ENCODE peak calls at places on chromosomes 1 and 21, in ten cellular contexts. One of them, this sample, is unnamed.
A peak's percentile ranks its signal among the peaks of the same experiment; 100 is the strongest.

GRCh38 chr21:36320421-36321324 is 676 bp downstream of the MORC3 start:
- DNase-seq in cardiac fibroblast: peak; percentile 67
- DNase-seq in mammary epithelial cell: peak; percentile 88
- DNase-seq in HCT116: peak; percentile 28
- DNase-seq in AG04449: no peak
- DNase-seq in kidney: peak; percentile 92
- DNase-seq in neural progenitor cell: no peak
- DNase-seq in fibroblast of pulmonary artery: peak; percentile 64
- DNase-seq in GM06990: no peak
- DNase-seq in heart left ventricle: peak; percentile 79
- DNase-seq in this sample: peak; percentile 73

GRCh38 chr21:26107439-26107838 is 63.1 kb downstream of the APP start:
- DNase-seq in cardiac fibroblast: no peak
- DNase-seq in mammary epithelial cell: no peak
- DNase-seq in HCT116: no peak
- DNase-seq in AG04449: no peak
- DNase-seq in kidney: no peak
- DNase-seq in neural progenitor cell: no peak
- DNase-seq in fibroblast of pulmonary artery: no peak
- DNase-seq in GM06990: no peak
- DNase-seq in heart left ventricle: no peak
- DNase-seq in this sample: no peak

GRCh38 chr1:151540982-151541377 is 871 bp downstream of the TUFT1 start:
- DNase-seq in cardiac fibroblast: no peak
- DNase-seq in mammary epithelial cell: peak; percentile 18
- DNase-seq in HCT116: no peak
- DNase-seq in AG04449: no peak
- DNase-seq in kidney: no peak
- DNase-seq in neural progenitor cell: peak; percentile 63
- DNase-seq in fibroblast of pulmonary artery: no peak
- DNase-seq in GM06990: no peak
- DNase-seq in heart left ventricle: no peak
- DNase-seq in this sample: peak; percentile 26

GRCh38 chr1:86757272-86757984 is 53.1 kb downstream of the SH3GLB1 start:
- DNase-seq in cardiac fibroblast: peak; percentile 65
- DNase-seq in mammary epithelial cell: peak; percentile 41
- DNase-seq in HCT116: no peak
- DNase-seq in AG04449: no peak
- DNase-seq in kidney: no peak
- DNase-seq in neural progenitor cell: no peak
- DNase-seq in fibroblast of pulmonary artery: peak; percentile 93
- DNase-seq in GM06990: no peak
- DNase-seq in heart left ventricle: no peak
- DNase-seq in this sample: peak; percentile 88

GRCh38 chr1:24327886-24328285 is 8.7 kb downstream of the GRHL3 start:
- DNase-seq in cardiac fibroblast: no peak
- DNase-seq in mammary epithelial cell: peak; percentile 69
- DNase-seq in HCT116: no peak
- DNase-seq in AG04449: no peak
- DNase-seq in kidney: no peak
- DNase-seq in neural progenitor cell: no peak
- DNase-seq in fibroblast of pulmonary artery: no peak
- DNase-seq in GM06990: no peak
- DNase-seq in heart left ventricle: no peak
- DNase-seq in this sample: no peak

GRCh38 chr1:169925505-169926482 is 32.1 kb upstream of the SCYL3 start:
- DNase-seq in cardiac fibroblast: no peak
- DNase-seq in mammary epithelial cell: peak; percentile 48
- DNase-seq in HCT116: no peak
- DNase-seq in AG04449: no peak
- DNase-seq in kidney: no peak
- DNase-seq in neural progenitor cell: peak; percentile 6
- DNase-seq in fibroblast of pulmonary artery: no peak
- DNase-seq in GM06990: no peak
- DNase-seq in heart left ventricle: no peak
- DNase-seq in this sample: no peak

GRCh38 chr1:17852383-17852782 is 97.2 kb downstream of the ACTL8 start:
- DNase-seq in cardiac fibroblast: no peak
- DNase-seq in mammary epithelial cell: no peak
- DNase-seq in HCT116: no peak
- DNase-seq in AG04449: no peak
- DNase-seq in kidney: no peak
- DNase-seq in neural progenitor cell: no peak
- DNase-seq in fibroblast of pulmonary artery: no peak
- DNase-seq in GM06990: no peak
- DNase-seq in heart left ventricle: no peak
- DNase-seq in this sample: no peak

GRCh38 chr1:70499695-70500094 is 88.6 kb downstream of the CTH start:
- DNase-seq in cardiac fibroblast: peak; percentile 39
- DNase-seq in mammary epithelial cell: peak; percentile 38
- DNase-seq in HCT116: no peak
- DNase-seq in AG04449: no peak
- DNase-seq in kidney: no peak
- DNase-seq in neural progenitor cell: no peak
- DNase-seq in fibroblast of pulmonary artery: no peak
- DNase-seq in GM06990: no peak
- DNase-seq in heart left ventricle: no peak
- DNase-seq in this sample: no peak

DNA sequence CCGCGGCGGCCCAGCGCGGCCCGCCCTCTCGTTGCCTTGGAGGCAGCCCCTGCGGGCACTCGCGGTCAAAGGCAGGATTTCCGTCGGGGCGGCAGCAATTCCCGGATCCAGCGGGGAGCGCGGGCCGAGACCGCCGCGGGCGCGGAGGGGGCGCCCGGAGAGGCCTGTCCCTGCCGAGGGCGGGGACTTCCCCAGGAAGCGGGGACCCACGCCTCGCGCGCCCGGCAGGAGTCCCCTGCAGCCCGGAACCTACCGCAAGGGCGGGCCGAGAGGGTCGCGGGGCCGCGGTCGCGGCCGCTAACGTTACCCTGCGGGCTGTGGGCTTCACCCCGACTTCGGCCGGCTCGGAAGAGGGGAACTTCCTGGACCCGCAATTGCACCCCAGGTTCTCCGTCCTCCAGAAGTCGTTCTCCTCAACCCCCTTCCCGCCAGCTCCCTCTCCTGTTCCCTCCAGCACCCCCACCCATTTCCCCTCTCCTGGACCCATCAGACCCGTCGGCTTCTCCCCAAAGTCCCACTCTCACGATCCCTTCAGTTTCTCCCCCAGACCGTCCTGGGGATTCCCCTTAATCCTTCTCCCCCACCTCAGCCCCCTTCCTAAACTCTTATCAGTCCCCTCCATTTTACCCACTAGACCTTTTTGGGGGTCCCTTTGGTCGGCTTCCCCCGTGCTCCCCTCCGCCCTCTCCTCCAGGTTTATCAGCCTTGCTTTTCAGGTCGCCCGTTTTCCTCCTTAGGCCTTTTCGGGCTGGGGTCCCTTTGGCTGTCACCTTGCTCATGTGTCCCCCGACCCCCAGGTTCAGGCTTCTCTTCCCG is 611 bp downstream of the FGR start:
- DNase-seq in cardiac fibroblast: no peak
- DNase-seq in mammary epithelial cell: no peak
- DNase-seq in HCT116: no peak
- DNase-seq in AG04449: no peak
- DNase-seq in kidney: peak; percentile 86
- DNase-seq in neural progenitor cell: peak; percentile 45
- DNase-seq in fibroblast of pulmonary artery: no peak
- DNase-seq in GM06990: peak; percentile 70
- DNase-seq in heart left ventricle: peak; percentile 75
- DNase-seq in this sample: peak; percentile 13
- H3K4me3 ChIP-seq in cardiac fibroblast: peak overlapping the region; percentile 30
- H3K4me3 ChIP-seq in mammary epithelial cell: no peak overlapping the region
- H3K4me3 ChIP-seq in HCT116: no peak overlapping the region
- H3K4me3 ChIP-seq in AG04449: peak overlapping the region; percentile 37
- H3K4me3 ChIP-seq in kidney: peak overlapping the region; percentile 52
- H3K4me3 ChIP-seq in neural progenitor cell: peak overlapping the region; percentile 44
- H3K4me3 ChIP-seq in fibroblast of pulmonary artery: peak overlapping the region; percentile 30
- H3K4me3 ChIP-seq in GM06990: peak overlapping the region; percentile 41
- H3K4me3 ChIP-seq in heart left ventricle: peak overlapping the region; percentile 53
- H3K4me3 ChIP-seq in this sample: peak overlapping the region; percentile 43

DNA sequence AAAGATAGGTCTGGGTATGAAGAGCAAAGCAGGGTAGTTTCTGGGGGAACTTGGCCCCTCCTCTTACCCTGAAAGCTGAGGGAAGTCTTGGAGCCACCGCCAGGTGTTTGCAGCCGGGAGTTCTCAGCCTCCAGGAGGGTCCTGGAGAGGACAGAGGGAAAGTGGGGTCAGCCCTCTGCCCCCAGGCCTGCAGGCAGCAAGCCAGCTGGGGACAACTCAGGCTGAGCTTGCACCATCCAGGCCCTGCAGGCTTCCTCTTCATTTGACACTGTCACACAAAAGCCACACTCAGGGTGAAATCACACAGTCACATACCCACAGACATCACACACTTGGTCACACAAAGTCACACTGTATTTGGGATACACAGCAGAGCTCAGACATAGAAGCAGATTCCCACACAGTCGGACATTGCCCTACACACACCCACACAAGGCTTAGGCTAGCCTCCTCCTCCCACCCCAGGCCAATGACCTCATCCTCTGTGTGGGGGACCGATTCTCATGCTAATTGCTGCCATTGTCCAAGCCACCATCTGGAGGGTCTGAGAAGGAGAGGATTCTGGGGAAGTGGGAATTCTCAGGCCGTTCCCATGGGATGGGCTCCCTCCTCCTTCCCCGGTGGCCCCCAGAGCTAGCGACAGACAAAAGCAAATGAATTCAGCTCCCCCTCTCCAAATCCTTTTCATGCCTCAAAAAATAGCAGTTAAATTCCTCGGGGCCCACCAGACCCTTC is 3.7 kb downstream of the NES start:
- DNase-seq in cardiac fibroblast: peak; percentile 44
- DNase-seq in mammary epithelial cell: no peak
- DNase-seq in HCT116: no peak
- DNase-seq in AG04449: no peak
- DNase-seq in kidney: no peak
- DNase-seq in neural progenitor cell: peak; percentile 98
- DNase-seq in fibroblast of pulmonary artery: no peak
- DNase-seq in GM06990: no peak
- DNase-seq in heart left ventricle: no peak
- DNase-seq in this sample: no peak
- H3K4me3 ChIP-seq in cardiac fibroblast: no peak overlapping the region
- H3K4me3 ChIP-seq in mammary epithelial cell: no peak overlapping the region
- H3K4me3 ChIP-seq in HCT116: no peak overlapping the region
- H3K4me3 ChIP-seq in AG04449: no peak overlapping the region
- H3K4me3 ChIP-seq in kidney: no peak overlapping the region
- H3K4me3 ChIP-seq in neural progenitor cell: peak overlapping the region; percentile 85
- H3K4me3 ChIP-seq in fibroblast of pulmonary artery: no peak overlapping the region
- H3K4me3 ChIP-seq in GM06990: no peak overlapping the region
- H3K4me3 ChIP-seq in heart left ventricle: peak overlapping the region; percentile 60
- H3K4me3 ChIP-seq in this sample: no peak overlapping the region

GRCh38 chr1:180563013-180563827 is 4.5 kb downstream of the OVAAL start:
- DNase-seq in cardiac fibroblast: peak; percentile 78
- DNase-seq in mammary epithelial cell: peak; percentile 61
- DNase-seq in HCT116: no peak
- DNase-seq in AG04449: no peak
- DNase-seq in kidney: no peak
- DNase-seq in neural progenitor cell: no peak
- DNase-seq in fibroblast of pulmonary artery: peak; percentile 55
- DNase-seq in GM06990: no peak
- DNase-seq in heart left ventricle: no peak
- DNase-seq in this sample: peak; percentile 55

GRCh38 chr1:180562582-180562981 is 3.8 kb downstream of the OVAAL start:
- DNase-seq in cardiac fibroblast: no peak
- DNase-seq in mammary epithelial cell: no peak
- DNase-seq in HCT116: no peak
- DNase-seq in AG04449: no peak
- DNase-seq in kidney: no peak
- DNase-seq in neural progenitor cell: no peak
- DNase-seq in fibroblast of pulmonary artery: no peak
- DNase-seq in GM06990: no peak
- DNase-seq in heart left ventricle: no peak
- DNase-seq in this sample: no peak

GRCh38 chr1:180558664-180559063 is at the start of gene OVAAL:
- DNase-seq in cardiac fibroblast: no peak
- DNase-seq in mammary epithelial cell: no peak
- DNase-seq in HCT116: no peak
- DNase-seq in AG04449: no peak
- DNase-seq in kidney: no peak
- DNase-seq in neural progenitor cell: no peak
- DNase-seq in fibroblast of pulmonary artery: no peak
- DNase-seq in GM06990: no peak
- DNase-seq in heart left ventricle: no peak
- DNase-seq in this sample: no peak

GRCh38 chr1:180560200-180560867 is 1.6 kb downstream of the OVAAL start:
- DNase-seq in cardiac fibroblast: peak; percentile 12
- DNase-seq in mammary epithelial cell: no peak
- DNase-seq in HCT116: no peak
- DNase-seq in AG04449: no peak
- DNase-seq in kidney: no peak
- DNase-seq in neural progenitor cell: no peak
- DNase-seq in fibroblast of pulmonary artery: no peak
- DNase-seq in GM06990: no peak
- DNase-seq in heart left ventricle: no peak
- DNase-seq in this sample: no peak

DNA sequence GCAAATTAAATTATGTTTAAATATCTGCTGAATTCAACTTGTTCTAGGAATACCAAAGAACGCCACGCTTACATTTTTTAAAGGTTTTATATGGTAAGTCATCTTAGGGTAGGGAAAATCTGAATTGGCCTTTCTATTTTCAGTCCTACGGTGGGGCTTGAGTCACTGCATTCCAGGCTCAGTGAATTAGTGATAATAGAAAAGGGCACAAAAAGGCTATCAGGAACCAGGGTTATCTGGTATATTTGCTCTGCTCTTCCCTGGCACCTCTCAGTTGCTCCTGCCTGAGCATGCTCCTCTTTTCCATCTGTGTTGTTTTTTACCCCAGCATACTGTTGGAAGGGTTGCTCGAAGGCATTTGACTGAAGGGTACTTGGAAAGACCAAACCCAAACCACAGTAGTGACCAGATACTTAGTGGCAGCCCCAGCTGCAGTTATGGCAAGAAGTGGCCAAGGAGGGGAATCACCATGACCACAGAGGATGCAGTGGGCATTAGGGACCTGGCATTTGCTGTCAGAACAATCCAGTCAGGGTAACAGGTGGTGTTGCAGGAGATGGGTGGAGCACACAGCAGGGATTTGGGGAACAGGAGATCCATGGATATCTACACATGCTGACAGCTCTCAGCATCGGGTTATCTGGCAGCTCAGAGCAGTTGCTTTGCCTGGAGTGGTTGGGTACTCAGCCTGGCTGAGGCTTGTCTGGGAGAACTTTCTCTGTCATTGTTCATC is 2.3 kb downstream of the OVAAL start:
- DNase-seq in cardiac fibroblast: peak; percentile 72
- DNase-seq in mammary epithelial cell: peak; percentile 9
- DNase-seq in HCT116: no peak
- DNase-seq in AG04449: no peak
- DNase-seq in kidney: no peak
- DNase-seq in neural progenitor cell: no peak
- DNase-seq in fibroblast of pulmonary artery: no peak
- DNase-seq in GM06990: no peak
- DNase-seq in heart left ventricle: no peak
- DNase-seq in this sample: no peak
- H3K4me3 ChIP-seq in cardiac fibroblast: no peak overlapping the region
- H3K4me3 ChIP-seq in mammary epithelial cell: no peak overlapping the region
- H3K4me3 ChIP-seq in HCT116: no peak overlapping the region
- H3K4me3 ChIP-seq in AG04449: no peak overlapping the region
- H3K4me3 ChIP-seq in kidney: no peak overlapping the region
- H3K4me3 ChIP-seq in neural progenitor cell: no peak overlapping the region
- H3K4me3 ChIP-seq in fibroblast of pulmonary artery: no peak overlapping the region
- H3K4me3 ChIP-seq in GM06990: no peak overlapping the region
- H3K4me3 ChIP-seq in heart left ventricle: no peak overlapping the region
- H3K4me3 ChIP-seq in this sample: no peak overlapping the region

DNA sequence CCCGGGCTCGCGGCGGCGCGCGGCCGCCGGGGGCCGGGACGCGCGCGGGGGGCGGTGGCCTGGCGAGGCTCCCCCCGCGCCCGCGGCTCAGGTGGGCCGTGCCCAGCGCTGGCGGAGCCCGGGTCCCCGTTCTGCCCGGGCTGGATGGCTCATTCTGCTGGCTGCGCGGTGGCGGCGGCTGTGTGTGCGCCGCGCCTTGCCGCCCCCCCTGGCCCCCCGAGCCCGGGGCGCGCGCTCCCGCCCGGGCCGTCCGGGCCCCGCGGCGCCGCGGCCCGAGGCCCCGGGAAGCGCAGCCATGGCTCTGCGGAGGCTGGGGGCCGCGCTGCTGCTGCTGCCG is at the start of gene EPHB2:
- DNase-seq in cardiac fibroblast: peak; percentile 11
- DNase-seq in mammary epithelial cell: peak; percentile 24
- DNase-seq in HCT116: no peak
- DNase-seq in AG04449: no peak
- DNase-seq in kidney: no peak
- DNase-seq in neural progenitor cell: peak; percentile 82
- DNase-seq in fibroblast of pulmonary artery: no peak
- DNase-seq in GM06990: no peak
- DNase-seq in heart left ventricle: peak; percentile 61
- DNase-seq in this sample: peak; percentile 44
- H3K4me3 ChIP-seq in cardiac fibroblast: peak within 1 kb of the TSS; percentile 39
- H3K4me3 ChIP-seq in mammary epithelial cell: peak within 1 kb of the TSS; percentile 23
- H3K4me3 ChIP-seq in HCT116: peak within 1 kb of the TSS; percentile 40
- H3K4me3 ChIP-seq in AG04449: peak within 1 kb of the TSS; percentile 60
- H3K4me3 ChIP-seq in kidney: peak within 1 kb of the TSS; percentile 32
- H3K4me3 ChIP-seq in neural progenitor cell: peak within 1 kb of the TSS; percentile 82
- H3K4me3 ChIP-seq in fibroblast of pulmonary artery: peak within 1 kb of the TSS; percentile 54
- H3K4me3 ChIP-seq in GM06990: peak within 1 kb of the TSS; percentile 25
- H3K4me3 ChIP-seq in heart left ventricle: peak within 1 kb of the TSS; percentile 46
- H3K4me3 ChIP-seq in this sample: peak within 1 kb of the TSS; percentile 61

This sample was measured in fibroblast of villous mesenchyme.